ENCODE peak calls at places on chromosome X, in six cellular contexts. F is HCT116, R is GM23248, Q is MM.1S, E is mammary epithelial cell, A is PC-3. N is an unnamed sample.

GRCh38 chrX:103607385-103608304 is at the start of gene TCEAL3:
- DNase-seq in F (no peak), Q (no peak), R (peak; percentile 76), E (no peak), A (peak; percentile 37), N (peak; percentile 67)

GRCh38 chrX:63349307-63349706 is 1.8 kb downstream of the SPIN4 start:
- DNase-seq in A (peak; percentile 14), Q (no peak), F (no peak), E (no peak), R (no peak), N (no peak)

GRCh38 chrX:34631826-34632225 is 25.3 kb downstream of the TMEM47 start:
- DNase-seq in R (no peak), A (no peak), Q (no peak), E (no peak), F (no peak), N (no peak)

GRCh38 chrX:12974217-12974796 is 603 bp upstream of the TMSB4X start:
- DNase-seq in F (no peak), A (peak; percentile 57), Q (no peak), E (peak; percentile 60), R (peak; percentile 79), N (peak; percentile 74)

GRCh38 chrX:79089897-79090584 is 54.4 kb upstream of the GPR174 start:
- DNase-seq in Q (no peak), R (no peak), F (no peak), E (no peak), A (no peak), N (no peak)

GRCh38 chrX:16022580-16023170 is 100.7 kb upstream of the GRPR start:
- DNase-seq in R (peak; percentile 55), Q (no peak), F (peak; percentile 15), A (peak; percentile 69), E (peak; percentile 60), N (no peak)

GRCh38 chrX:149871940-149872339 is 9.0 kb upstream of the MAGEA8 start:
- DNase-seq in R (peak; percentile 1), F (peak; percentile 10), A (peak; percentile 70), E (peak; percentile 18), Q (no peak), N (peak; percentile 39)

GRCh38 chrX:104288269-104288668 is 33.5 kb upstream of the ESX1 start:
- DNase-seq in A (no peak), R (no peak), E (no peak), F (no peak), Q (no peak), N (no peak)

GRCh38 chrX:96140796-96141195 is 543.8 kb upstream of the DIAPH2 start:
- DNase-seq in Q (no peak), F (no peak), R (no peak), E (no peak), A (peak; percentile 36), N (no peak)

GRCh38 chrX:17656556-17656955 is 80.7 kb upstream of the SCML1 start:
- DNase-seq in R (no peak), F (no peak), E (no peak), A (no peak), Q (no peak), N (no peak)

GRCh38 chrX:121642415-121642814 is 595.0 kb downstream of the GLUD2 start:
- DNase-seq in E (peak; percentile 44), F (no peak), R (peak; percentile 33), A (peak; percentile 2), Q (no peak), N (no peak)

GRCh38 chrX:28701222-28701621 is 114.0 kb downstream of the IL1RAPL1 start:
- DNase-seq in R (no peak), Q (no peak), A (no peak), F (no peak), E (no peak), N (no peak)

GRCh38 chrX:150926304-150926703 is 27.8 kb upstream of the CD99L2 start:
- DNase-seq in Q (no peak), F (no peak), R (peak; percentile 7), A (peak; percentile 7), E (no peak), N (no peak)

GRCh38 chrX:22081475-22082092 is 49.5 kb downstream of the PHEX start:
- DNase-seq in F (peak; percentile 8), R (peak; percentile 67), Q (peak; percentile 50), E (peak; percentile 43), A (peak; percentile 75), N (peak; percentile 67)

GRCh38 chrX:63250253-63250868 is 100.8 kb downstream of the SPIN4 start:
- DNase-seq in Q (peak; percentile 81), A (peak; percentile 85), R (peak; percentile 76), E (peak; percentile 65), F (peak; percentile 69), N (peak; percentile 73)

GRCh38 chrX:138487866-138488265 is 223.7 kb downstream of the FGF13 start:
- DNase-seq in F (no peak), A (no peak), R (no peak), E (no peak), Q (no peak), N (no peak)

GRCh38 chrX:37423864-37424569 is 74.9 kb downstream of the PRRG1 start:
- DNase-seq in A (peak; percentile 78), Q (no peak), E (no peak), F (no peak), R (no peak), N (no peak)

GRCh38 chrX:41543022-41543421 is 95.9 kb downstream of the NYX start:
- DNase-seq in A (no peak), F (no peak), E (no peak), Q (no peak), R (no peak), N (no peak)

GRCh38 chrX:107154787-107155620 is 36.4 kb upstream of the RBM41 start:
- DNase-seq in R (peak; percentile 10), A (peak; percentile 81), F (no peak), Q (no peak), E (peak; percentile 69), N (no peak)

GRCh38 chrX:123818243-123818642 is 41.6 kb upstream of the XIAP start:
- DNase-seq in A (peak; percentile 89), R (peak; percentile 88), F (no peak), E (peak; percentile 96), Q (no peak), N (no peak)

GRCh38 chrX:111270339-111270738 is at the start of gene CAPN6:
- DNase-seq in E (peak; percentile 55), F (no peak), Q (peak; percentile 42), R (peak; percentile 40), A (peak; percentile 14), N (peak; percentile 77)

GRCh38 chrX:134526399-134526798 is 66.4 kb downstream of the HPRT1 start:
- DNase-seq in E (no peak), Q (no peak), A (peak; percentile 46), F (no peak), R (peak; percentile 28), N (no peak)

GRCh38 chrX:87873347-87873941 is 355.8 kb downstream of the KLHL4 start:
- DNase-seq in R (no peak), A (no peak), F (no peak), Q (peak; percentile 42), E (no peak), N (no peak)

GRCh38 chrX:106467422-106467821 is 144.4 kb upstream of the RADX start:
- DNase-seq in Q (no peak), R (no peak), A (no peak), F (no peak), E (no peak), N (peak; percentile 12)

GRCh38 chrX:130108647-130109428 is 1.5 kb downstream of the ELF4 start:
- DNase-seq in F (no peak), Q (no peak), R (peak; percentile 62), E (peak; percentile 45), A (peak; percentile 44), N (no peak)

GRCh38 chrX:130110379-130111219 is at the start of gene ELF4:
- DNase-seq in F (no peak), E (peak; percentile 78), Q (peak; percentile 55), R (peak; percentile 84), A (peak; percentile 68), N (peak; percentile 42)

GRCh38 chrX:130109429-130110378 is 593 bp downstream of the ELF4 start:
- DNase-seq in Q (no peak), R (peak; percentile 62), F (no peak), E (no peak), A (peak; percentile 21), N (peak; percentile 30)

GRCh38 chrX:130111935-130112221 is 1.6 kb upstream of the ELF4 start:
- DNase-seq in A (no peak), F (no peak), E (no peak), Q (no peak), R (no peak), N (no peak)

DNA sequence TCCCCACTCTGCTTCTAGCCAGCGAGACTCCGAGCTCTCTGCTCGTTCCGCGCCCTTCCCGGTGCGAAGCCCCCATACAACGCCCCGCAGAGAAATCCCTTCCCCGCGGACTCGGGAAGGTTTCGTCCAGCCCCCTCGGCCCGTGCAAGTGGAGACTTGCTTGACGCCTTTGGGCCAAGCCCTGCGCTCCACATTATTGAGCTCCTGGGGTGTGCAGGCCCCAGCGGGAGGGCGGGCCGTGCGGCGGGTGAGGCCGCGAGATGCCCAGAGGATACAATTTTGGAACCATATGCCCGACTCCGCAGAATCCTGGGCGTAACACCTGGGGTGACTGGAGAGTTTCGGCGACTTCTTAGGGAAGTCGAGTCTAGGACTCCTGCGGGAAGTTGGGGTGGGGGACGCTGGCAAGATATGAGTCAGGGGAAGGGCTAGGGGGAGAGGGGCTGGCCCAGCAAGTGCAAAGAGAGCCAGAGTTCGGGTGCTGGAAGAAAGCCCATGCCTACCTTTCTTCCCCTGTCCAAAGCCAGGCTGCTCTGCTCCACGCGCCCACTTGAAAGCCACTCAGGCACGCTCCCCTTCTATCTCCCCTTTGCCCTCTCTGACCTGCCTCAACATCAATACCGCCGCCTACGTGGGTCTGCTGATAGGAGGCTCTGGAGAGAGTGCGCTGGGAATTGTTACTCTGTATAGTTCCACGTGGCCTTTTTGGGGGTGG is 1.1 kb upstream of the ELF4 start:
- DNase-seq in A (no peak), E (peak; percentile 75), F (no peak), Q (no peak), R (peak; percentile 51), N (no peak)
- TF ChIP-seq EZH2 in A (no peak), E (no peak), F (no peak), Q (no peak), R (no peak), N (peak; percentile 71)

DNA sequence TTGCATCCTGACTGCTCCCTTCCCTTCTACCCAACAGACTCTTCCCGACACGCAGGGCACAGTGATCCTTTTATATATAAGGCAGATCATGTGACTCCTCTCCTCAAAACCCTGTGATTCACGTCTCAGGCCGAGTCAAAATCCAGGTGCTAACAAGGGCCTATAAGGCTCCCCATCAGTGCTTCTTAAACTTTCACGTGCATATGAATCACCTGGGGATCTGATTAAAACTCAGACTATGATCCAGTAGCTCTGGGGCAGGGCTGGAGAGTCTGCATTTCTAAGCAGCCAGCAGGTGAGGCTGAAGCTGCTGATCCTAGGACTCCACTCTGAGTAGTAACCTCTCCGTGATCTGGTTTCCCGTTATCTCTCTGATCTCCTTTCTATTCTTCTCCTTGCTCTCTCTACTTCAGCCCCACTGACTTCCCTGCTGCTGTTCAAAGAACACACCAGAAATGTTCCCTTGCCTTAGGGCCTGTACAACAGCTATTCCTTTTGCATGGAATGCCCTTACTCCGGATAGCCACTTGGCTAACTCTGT is 252.4 kb upstream of the RPS6KA3 start:
- DNase-seq in Q (no peak), F (no peak), A (no peak), E (peak; percentile 38), R (no peak), N (no peak)
- H3K27me3 ChIP-seq in Q (no peaks in the 10 kb centered on the region), F (no peaks in the 10 kb centered on the region), A (no peaks in the 10 kb centered on the region), E (no peaks in the 10 kb centered on the region), R (no peaks in the 10 kb centered on the region), N (no peaks in the 10 kb centered on the region)

GRCh38 chrX:154049209-154050112 is 29.8 kb upstream of the IRAK1 start:
- DNase-seq in A (no peak), Q (no peak), F (no peak), R (no peak), E (no peak), N (no peak)
- TF ChIP-seq EZH2 in A (no peak), Q (no peak), F (no peak), R (no peak), E (no peak), N (no peak)

GRCh38 chrX:153626863-153627674 is 19.9 kb upstream of the DUSP9 start:
- DNase-seq in F (no peak), R (no peak), E (no peak), A (no peak), Q (no peak), N (no peak)
- H3K27me3 ChIP-seq in F (no peaks in the 10 kb centered on the region), R (no peaks in the 10 kb centered on the region), E (peaks cover 2% of the 10 kb centered on the region), A (peaks cover 27% of the 10 kb centered on the region), Q (peaks cover 71% of the 10 kb centered on the region), N (no peaks in the 10 kb centered on the region)

N was measured in neural progenitor cell.